ENCODE peak calls at places on chromosomes 5 and 9, in six cellular contexts. B, Z, I, M, P and Y are unnamed samples. For H3K36me3, the result is how much of the 10 kb centered on the place peaks cover.

GRCh38 chr5:27702339-27702820 is 664.0 kb upstream of the CDH9 start:
- DNase-seq in B (no peak), Z (no peak), I (no peak), M (no peak), P (no peak), Y (no peak)

GRCh38 chr5:34474573-34475021 is 181.5 kb upstream of the RAI14 start:
- DNase-seq in B (no peak), Z (no peak), I (no peak), M (no peak), P (no peak), Y (peak)

GRCh38 chr5:73899055-73899454 is 273.1 kb downstream of the ARHGEF28 start:
- DNase-seq in B (no peak), Z (no peak), I (no peak), M (no peak), P (no peak), Y (peak)

GRCh38 chr9:105468875-105469274 is 21.0 kb downstream of the FSD1L start:
- DNase-seq in B (no peak), Z (no peak), I (no peak), M (no peak), P (no peak), Y (no peak)

GRCh38 chr9:15697459-15697858 is 144.6 kb downstream of the CCDC171 start:
- DNase-seq in B (no peak), Z (no peak), I (no peak), M (no peak), P (no peak), Y (no peak)

GRCh38 chr9:121699271-121700164 is 48.1 kb downstream of the DAB2IP start:
- DNase-seq in B (peak), Z (peak), I (peak), M (peak), P (peak), Y (peak)

GRCh38 chr5:170219615-170220014 is 13.2 kb upstream of the C5orf58 start:
- DNase-seq in B (no peak), Z (no peak), I (no peak), M (no peak), P (no peak), Y (no peak)

GRCh38 chr5:112106878-112107277 is 312.2 kb downstream of the EPB41L4A start:
- DNase-seq in B (no peak), Z (no peak), I (no peak), M (no peak), P (no peak), Y (no peak)

GRCh38 chr5:1895771-1896420 is 13.2 kb upstream of the IRX4 start:
- DNase-seq in B (no peak), Z (no peak), I (peak), M (no peak), P (no peak), Y (peak)

GRCh38 chr5:72280655-72281069 is 39.4 kb downstream of the MRPS27 start:
- DNase-seq in B (no peak), Z (no peak), I (no peak), M (no peak), P (no peak), Y (peak)

GRCh38 chr5:113057437-113058052 is 80.9 kb downstream of the DCP2 start:
- DNase-seq in B (no peak), Z (no peak), I (no peak), M (no peak), P (no peak), Y (no peak)

GRCh38 chr9:71780953-71781352 is 12.6 kb upstream of the CEMIP2 start:
- DNase-seq in B (no peak), Z (no peak), I (no peak), M (no peak), P (no peak), Y (no peak)

GRCh38 chr9:123912167-123912897 is 17.6 kb downstream of the DENND1A start:
- DNase-seq in B (no peak), Z (no peak), I (no peak), M (no peak), P (no peak), Y (no peak)

GRCh38 chr9:14433293-14433818 is 119.4 kb upstream of the NFIB start:
- DNase-seq in B (no peak), Z (no peak), I (no peak), M (no peak), P (no peak), Y (peak)

GRCh38 chr9:97293827-97294226 is 13.6 kb upstream of the CCDC180 start:
- DNase-seq in B (no peak), Z (no peak), I (no peak), M (no peak), P (no peak), Y (no peak)

GRCh38 chr5:81904166-81904565 is 67.7 kb upstream of the ATG10 start:
- DNase-seq in B (no peak), Z (no peak), I (no peak), M (no peak), P (no peak), Y (no peak)

GRCh38 chr9:96487949-96488348 is 38.0 kb downstream of the HABP4 start:
- DNase-seq in B (peak), Z (peak), I (no peak), M (no peak), P (no peak), Y (no peak)

GRCh38 chr9:124219290-124219605 is 38.5 kb upstream of the NEK6 start:
- DNase-seq in B (no peak), Z (no peak), I (no peak), M (no peak), P (no peak), Y (no peak)

GRCh38 chr5:122312670-122312988 is 592 bp downstream of the SNCAIP start:
- DNase-seq in B (peak), Z (no peak), I (no peak), M (peak), P (no peak), Y (no peak)

GRCh38 chr9:72386186-72386585 is 21.2 kb upstream of the ZFAND5 start:
- DNase-seq in B (no peak), Z (no peak), I (no peak), M (no peak), P (no peak), Y (no peak)

DNA sequence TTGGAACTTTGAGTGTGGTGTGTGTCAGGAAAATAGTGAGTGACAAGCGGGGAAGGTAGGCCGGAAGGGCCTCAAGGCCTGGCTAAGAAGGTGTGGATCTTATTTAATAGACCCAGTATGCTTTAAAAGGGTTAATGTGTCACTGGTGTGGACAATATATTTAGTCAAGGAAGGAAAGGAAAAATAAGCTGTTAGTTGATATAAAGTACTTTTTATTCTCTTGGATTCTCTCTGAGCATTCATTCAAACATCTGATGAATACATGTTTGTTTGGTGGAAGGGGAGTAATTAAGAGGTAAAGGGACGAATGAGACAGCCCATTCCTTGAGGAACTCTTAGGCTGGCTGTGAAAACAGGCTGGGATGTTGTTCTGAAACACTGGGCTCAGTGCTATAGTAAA is 98.9 kb downstream of the MELK start:
- DNase-seq in B (no peak), Z (no peak), I (no peak), M (no peak), P (no peak), Y (no peak)
- H3K36me3 ChIP-seq in B (under half), Z (under half), I (under half), M (under half), P (under half), Y (under half)

GRCh38 chr9:134880484-134881312 is at the start of gene FCN2:
- DNase-seq in B (no peak), Z (no peak), I (no peak), M (no peak), P (no peak), Y (no peak)
- H3K36me3 ChIP-seq in B (under half), Z (under half), I (under half), M (under half), P (under half), Y (under half)

DNA sequence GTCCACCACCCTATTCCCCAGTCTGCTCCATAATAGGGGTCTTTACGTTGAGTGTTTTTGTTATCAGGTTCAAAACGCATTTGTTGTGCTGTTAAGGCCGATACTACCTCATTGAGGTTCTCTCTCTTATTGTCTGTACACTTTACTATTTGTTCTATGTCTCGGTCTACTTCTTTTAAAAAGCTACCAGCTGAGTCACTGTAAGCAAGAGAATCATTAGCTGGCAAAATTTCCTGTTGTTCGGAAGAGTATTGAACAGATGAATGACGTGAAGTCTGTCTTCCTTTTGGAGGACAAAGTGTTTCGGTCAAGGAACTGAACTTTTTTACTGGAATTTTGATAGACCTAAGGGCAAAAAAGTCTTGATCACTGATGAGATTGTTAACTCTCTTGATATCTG is 10.3 kb downstream of the LYSMD3 start:
- DNase-seq in B (no peak), Z (no peak), I (no peak), M (no peak), P (no peak), Y (no peak)
- H3K36me3 ChIP-seq in B (half or more), Z (under half), I (half or more), M (under half), P (half or more), Y (under half)

GRCh38 chr9:76926324-76926731 is 20.4 kb upstream of the PRUNE2 start:
- DNase-seq in B (no peak), Z (no peak), I (no peak), M (no peak), P (no peak), Y (no peak)
- H3K36me3 ChIP-seq in B (under half), Z (under half), I (under half), M (under half), P (under half), Y (under half)

GRCh38 chr9:136831002-136831719 is 11.1 kb upstream of the AJM1 start:
- DNase-seq in B (no peak), Z (peak), I (no peak), M (no peak), P (no peak), Y (peak)

GRCh38 chr9:136828474-136829140 is 13.7 kb upstream of the AJM1 start:
- DNase-seq in B (no peak), Z (no peak), I (no peak), M (no peak), P (no peak), Y (no peak)

GRCh38 chr9:136827794-136828473 is 14.3 kb upstream of the AJM1 start:
- DNase-seq in B (no peak), Z (no peak), I (no peak), M (no peak), P (no peak), Y (no peak)

GRCh38 chr9:136829981-136830885 is 12.0 kb upstream of the AJM1 start:
- DNase-seq in B (no peak), Z (peak), I (no peak), M (peak), P (no peak), Y (peak)

GRCh38 chr9:136829412-136829811 is 12.9 kb upstream of the AJM1 start:
- DNase-seq in B (no peak), Z (no peak), I (no peak), M (peak), P (no peak), Y (no peak)
- H3K36me3 ChIP-seq in B (half or more), Z (under half), I (half or more), M (under half), P (half or more), Y (half or more)

GRCh38 chr5:179774442-179774841 is 19.3 kb upstream of the LTC4S start:
- DNase-seq in B (no peak), Z (no peak), I (no peak), M (no peak), P (no peak), Y (no peak)
- H3K36me3 ChIP-seq in B (half or more), Z (under half), I (half or more), M (under half), P (half or more), Y (half or more)